ENCODE peak calls at places on chromosomes 6 and 20, in ten cellular contexts. E is astrocyte; L is heart left ventricle; V is ascending aorta; X is PC-3; H is adrenal gland; N is colonic mucosa; D is uterus; I is ovary; B is effector memory CD4-positive, alpha-beta T cell. Q is an unnamed sample.
A peak's percentile ranks its signal among the peaks of the same experiment; 100 is the strongest.

GRCh38 chr6:128410584-128410983 is 109.8 kb downstream of the PTPRK start:
- DNase-seq in H (no peak), V (no peak), I (no peak), N (peak; percentile 52), D (no peak), X (peak; percentile 62), B (no peak), E (no peak), L (no peak), Q (no peak)

GRCh38 chr6:163564536-163564935 is 150.0 kb downstream of the QKI start:
- DNase-seq in L (no peak), I (no peak), V (no peak), X (no peak), D (no peak), B (no peak), E (no peak), H (no peak), N (no peak), Q (no peak)

GRCh38 chr6:125985967-125986294 is 409 bp upstream of the TRMT11 start:
- DNase-seq in E (no peak), N (no peak), I (no peak), L (no peak), H (no peak), B (no peak), V (no peak), X (no peak), D (no peak), Q (no peak)

GRCh38 chr6:77650098-77650663 is 2.7 kb upstream of the MEI4 start:
- DNase-seq in L (peak; percentile 59), E (no peak), H (peak; percentile 80), B (no peak), V (no peak), I (no peak), D (no peak), N (no peak), X (no peak), Q (no peak)

GRCh38 chr20:39524371-39524911 is 562.3 kb downstream of the DHX35 start:
- DNase-seq in I (no peak), V (no peak), N (no peak), L (no peak), E (peak; percentile 3), B (no peak), H (no peak), X (no peak), D (peak; percentile 24), Q (no peak)

GRCh38 chr20:60407011-60407771 is 449.0 kb downstream of the CDH26 start:
- DNase-seq in V (no peak), I (no peak), E (no peak), X (no peak), B (no peak), N (no peak), H (no peak), L (no peak), D (no peak), Q (no peak)

GRCh38 chr6:138662474-138662873 is 111.1 kb upstream of the CCDC28A start:
- DNase-seq in L (no peak), B (no peak), H (no peak), I (no peak), V (no peak), D (no peak), E (no peak), X (peak; percentile 87), N (no peak), Q (no peak)

GRCh38 chr6:80004199-80005072 is at the start of gene TTK:
- DNase-seq in L (peak; percentile 95), I (peak; percentile 85), H (peak; percentile 92), N (peak; percentile 95), B (peak; percentile 90), V (peak; percentile 95), D (peak; percentile 86), X (peak; percentile 91), E (peak; percentile 87), Q (peak; percentile 94)

GRCh38 chr6:43742285-43742684 is 27.7 kb upstream of the VEGFA start:
- DNase-seq in D (no peak), L (no peak), N (no peak), I (no peak), H (no peak), E (no peak), X (no peak), V (peak; percentile 30), B (no peak), Q (no peak)

GRCh38 chr20:44643596-44644383 is 7.7 kb downstream of the ADA start:
- DNase-seq in I (no peak), B (peak; percentile 69), N (peak; percentile 50), H (peak; percentile 77), X (peak; percentile 80), L (peak; percentile 85), D (peak; percentile 66), V (peak; percentile 85), E (peak; percentile 74), Q (no peak)

GRCh38 chr6:34979218-34979617 is 90.2 kb downstream of the ANKS1A start:
- DNase-seq in H (no peak), L (no peak), N (no peak), X (no peak), B (no peak), V (no peak), E (no peak), I (no peak), D (no peak), Q (no peak)

GRCh38 chr6:118660218-118660569 is 8.8 kb upstream of the CEP85L start:
- DNase-seq in L (no peak), I (peak; percentile 38), N (no peak), E (no peak), H (peak; percentile 40), V (no peak), X (no peak), B (peak; percentile 28), D (peak; percentile 22), Q (peak; percentile 7)

GRCh38 chr6:14365393-14365792 is 247.8 kb downstream of the CD83 start:
- DNase-seq in E (peak; percentile 60), I (no peak), N (no peak), D (no peak), H (no peak), X (no peak), V (no peak), B (no peak), L (no peak), Q (no peak)

GRCh38 chr20:10696650-10697049 is 22.9 kb upstream of the JAG1 start:
- DNase-seq in X (no peak), H (peak; percentile 28), B (no peak), D (no peak), V (no peak), N (no peak), E (no peak), I (no peak), L (no peak), Q (no peak)

GRCh38 chr6:86706449-86706848 is 230.9 kb upstream of the HTR1E start:
- DNase-seq in L (no peak), X (peak; percentile 3), V (no peak), H (no peak), I (no peak), E (no peak), B (no peak), D (no peak), N (no peak), Q (no peak)

GRCh38 chr20:58652606-58653303 is 1.7 kb downstream of the STX16 start:
- DNase-seq in B (no peak), V (no peak), L (no peak), X (peak; percentile 41), N (no peak), I (no peak), D (no peak), H (no peak), E (no peak), Q (no peak)

GRCh38 chr20:51958636-51959542 is 156.6 kb upstream of the SALL4 start:
- DNase-seq in X (no peak), N (no peak), D (no peak), H (no peak), I (no peak), B (no peak), E (peak; percentile 53), V (no peak), L (no peak), Q (no peak)
- H3K27ac ChIP-seq in X (no peak overlapping the region), N (no peak overlapping the region), D (no peak overlapping the region), H (no peak overlapping the region), I (no peak overlapping the region), B (no peak overlapping the region), E (no peak overlapping the region), V (no peak overlapping the region), L (no peak overlapping the region), Q (no peak overlapping the region)

DNA sequence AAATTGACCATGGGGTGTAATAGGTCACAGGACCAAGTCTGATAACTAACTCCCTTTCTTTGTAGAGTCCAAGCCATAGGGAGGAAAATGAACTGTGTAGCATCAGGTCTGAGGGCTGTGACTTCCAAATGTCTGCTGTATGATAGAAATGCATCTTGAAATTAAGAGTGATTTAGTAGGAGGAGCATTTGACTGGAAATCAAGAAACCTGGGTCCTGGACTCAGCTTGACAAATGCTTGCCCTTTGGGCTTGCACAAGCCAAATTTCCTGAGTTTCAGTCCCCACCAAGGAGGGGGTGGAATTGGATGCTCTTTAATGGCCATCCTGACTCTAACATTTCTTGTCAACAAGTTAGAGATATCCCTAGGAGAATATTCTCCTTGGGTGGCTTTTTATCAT is 187.0 kb downstream of the PDE7B start:
- DNase-seq in V (no peak), B (no peak), I (no peak), X (no peak), N (no peak), H (no peak), D (no peak), E (no peak), L (no peak), Q (no peak)
- H3K27ac ChIP-seq in V (no peak overlapping the region), B (no peak overlapping the region), I (peak overlapping the region; percentile 42), X (no peak overlapping the region), N (peak overlapping the region; percentile 45), H (peak overlapping the region; percentile 80), D (peak overlapping the region; percentile 77), E (no peak overlapping the region), L (peak overlapping the region; percentile 84), Q (peak overlapping the region; percentile 58)

DNA sequence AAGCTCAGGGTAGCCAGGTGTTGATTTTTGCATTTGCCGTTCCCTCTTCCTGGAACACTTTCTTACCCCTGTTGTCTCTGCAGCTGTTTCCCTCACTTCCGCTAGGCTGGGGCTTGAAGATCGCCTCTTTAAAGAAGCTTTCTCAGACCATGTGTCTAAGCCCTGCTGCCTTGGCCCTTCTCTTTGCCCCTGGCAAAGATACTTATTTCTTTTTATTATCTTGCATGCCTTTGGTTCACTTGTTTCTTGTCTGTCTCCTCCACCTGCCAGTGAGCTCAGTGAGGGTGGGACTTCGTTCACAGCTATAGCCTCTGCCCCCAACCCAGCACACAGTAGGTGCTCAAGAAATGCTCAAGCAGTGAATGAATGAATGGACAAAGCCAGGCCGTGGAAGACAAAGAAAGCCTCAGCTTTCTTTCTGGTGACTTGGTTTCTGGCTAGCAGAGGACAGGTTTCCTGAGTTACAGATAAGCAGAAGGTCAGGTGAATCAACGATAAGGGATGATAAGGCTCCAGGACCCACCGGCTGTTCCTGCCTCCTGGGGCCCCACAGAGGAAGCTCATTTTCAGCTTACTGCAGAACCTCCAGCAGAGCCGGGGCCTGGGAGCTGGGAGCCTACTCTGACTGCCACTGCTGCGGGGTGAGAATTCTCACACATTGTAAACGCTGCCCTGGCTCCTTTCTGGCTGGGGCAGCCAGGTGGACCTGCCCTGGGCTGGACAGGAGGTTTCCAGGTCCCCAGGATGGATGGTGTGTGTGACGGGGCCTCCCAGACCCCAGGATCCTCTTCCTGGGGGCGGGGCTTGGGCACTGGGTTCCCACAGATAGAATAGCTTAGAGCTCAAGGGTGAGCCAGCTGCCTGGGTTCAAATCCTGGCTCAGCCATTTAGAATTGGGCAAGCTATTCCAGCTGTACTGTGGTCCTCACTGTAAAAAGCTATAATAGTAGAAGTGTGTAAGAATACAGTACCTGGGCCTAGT is 29.8 kb downstream of the SNAI1 start:
- DNase-seq in X (no peak), N (no peak), E (no peak), I (no peak), H (no peak), B (no peak), V (no peak), D (no peak), L (no peak), Q (no peak)
- H3K27ac ChIP-seq in X (no peak overlapping the region), N (no peak overlapping the region), E (no peak overlapping the region), I (no peak overlapping the region), H (no peak overlapping the region), B (no peak overlapping the region), V (no peak overlapping the region), D (no peak overlapping the region), L (no peak overlapping the region), Q (no peak overlapping the region)

GRCh38 chr6:2000962-2001361 is 244.4 kb downstream of the GMDS start:
- DNase-seq in N (no peak), L (no peak), X (no peak), B (no peak), D (no peak), I (no peak), H (no peak), V (no peak), E (no peak), Q (no peak)
- H3K27ac ChIP-seq in N (no peak overlapping the region), L (no peak overlapping the region), X (no peak overlapping the region), B (no peak overlapping the region), D (no peak overlapping the region), I (no peak overlapping the region), H (no peak overlapping the region), V (no peak overlapping the region), E (no peak overlapping the region), Q (no peak overlapping the region)